ENCODE peak calls at places on chromosome 1, in five cellular contexts. One of them, this sample, is unnamed.

GRCh38 chr1:197156692-197157091 is 10.2 kb upstream of the ASPM start:
- DNase-seq in astrocyte of the spinal cord: no peak
- DNase-seq in left ventricle myocardium inferior: no peak
- DNase-seq in prostate gland: no peak
- DNase-seq in CD8-positive, alpha-beta T cell: no peak
- DNase-seq in this sample: no peak

GRCh38 chr1:89635825-89636815 is 3.2 kb downstream of the LRRC8C start:
- DNase-seq in astrocyte of the spinal cord: peak
- DNase-seq in left ventricle myocardium inferior: no peak
- DNase-seq in prostate gland: no peak
- DNase-seq in CD8-positive, alpha-beta T cell: no peak
- DNase-seq in this sample: no peak

GRCh38 chr1:31476891-31477846 is 64.2 kb downstream of the SERINC2 start:
- DNase-seq in astrocyte of the spinal cord: no peak
- DNase-seq in left ventricle myocardium inferior: no peak
- DNase-seq in prostate gland: no peak
- DNase-seq in CD8-positive, alpha-beta T cell: no peak
- DNase-seq in this sample: no peak

GRCh38 chr1:28241633-28242241 is 5.8 kb downstream of the ATP5IF1 start:
- DNase-seq in astrocyte of the spinal cord: no peak
- DNase-seq in left ventricle myocardium inferior: no peak
- DNase-seq in prostate gland: peak
- DNase-seq in CD8-positive, alpha-beta T cell: no peak
- DNase-seq in this sample: no peak

GRCh38 chr1:153614906-153615305 is 1.2 kb downstream of the S100A14 start:
- DNase-seq in astrocyte of the spinal cord: no peak
- DNase-seq in left ventricle myocardium inferior: no peak
- DNase-seq in prostate gland: no peak
- DNase-seq in CD8-positive, alpha-beta T cell: no peak
- DNase-seq in this sample: no peak

GRCh38 chr1:164756741-164757140 is 197.8 kb downstream of the PBX1 start:
- DNase-seq in astrocyte of the spinal cord: no peak
- DNase-seq in left ventricle myocardium inferior: no peak
- DNase-seq in prostate gland: no peak
- DNase-seq in CD8-positive, alpha-beta T cell: no peak
- DNase-seq in this sample: no peak

GRCh38 chr1:167043752-167044488 is 46.3 kb downstream of the GPA33 start:
- DNase-seq in astrocyte of the spinal cord: peak
- DNase-seq in left ventricle myocardium inferior: peak
- DNase-seq in prostate gland: peak
- DNase-seq in CD8-positive, alpha-beta T cell: peak
- DNase-seq in this sample: no peak

GRCh38 chr1:32393832-32394140 is 455 bp downstream of the BSDC1 start:
- DNase-seq in astrocyte of the spinal cord: no peak
- DNase-seq in left ventricle myocardium inferior: no peak
- DNase-seq in prostate gland: peak
- DNase-seq in CD8-positive, alpha-beta T cell: no peak
- DNase-seq in this sample: no peak

GRCh38 chr1:36849956-36850355 is 184.4 kb downstream of the GRIK3 start:
- DNase-seq in astrocyte of the spinal cord: no peak
- DNase-seq in left ventricle myocardium inferior: no peak
- DNase-seq in prostate gland: no peak
- DNase-seq in CD8-positive, alpha-beta T cell: no peak
- DNase-seq in this sample: no peak

GRCh38 chr1:211517006-211517405 is 25.0 kb upstream of the RD3 start:
- DNase-seq in astrocyte of the spinal cord: no peak
- DNase-seq in left ventricle myocardium inferior: no peak
- DNase-seq in prostate gland: no peak
- DNase-seq in CD8-positive, alpha-beta T cell: no peak
- DNase-seq in this sample: no peak

GRCh38 chr1:228867093-228867950 is 132.0 kb downstream of the RHOU start:
- DNase-seq in astrocyte of the spinal cord: peak
- DNase-seq in left ventricle myocardium inferior: no peak
- DNase-seq in prostate gland: no peak
- DNase-seq in CD8-positive, alpha-beta T cell: no peak
- DNase-seq in this sample: no peak

GRCh38 chr1:20483833-20484525 is 2.0 kb downstream of the CAMK2N1 start:
- DNase-seq in astrocyte of the spinal cord: peak
- DNase-seq in left ventricle myocardium inferior: no peak
- DNase-seq in prostate gland: no peak
- DNase-seq in CD8-positive, alpha-beta T cell: no peak
- DNase-seq in this sample: no peak

GRCh38 chr1:12434174-12434573 is 183.8 kb downstream of the DHRS3 start:
- DNase-seq in astrocyte of the spinal cord: peak
- DNase-seq in left ventricle myocardium inferior: no peak
- DNase-seq in prostate gland: no peak
- DNase-seq in CD8-positive, alpha-beta T cell: peak
- DNase-seq in this sample: peak

GRCh38 chr1:37001697-37002096 is 32.6 kb downstream of the GRIK3 start:
- DNase-seq in astrocyte of the spinal cord: no peak
- DNase-seq in left ventricle myocardium inferior: no peak
- DNase-seq in prostate gland: no peak
- DNase-seq in CD8-positive, alpha-beta T cell: no peak
- DNase-seq in this sample: no peak

GRCh38 chr1:222777977-222778376 is 36.9 kb upstream of the DISP1 start:
- DNase-seq in astrocyte of the spinal cord: no peak
- DNase-seq in left ventricle myocardium inferior: no peak
- DNase-seq in prostate gland: no peak
- DNase-seq in CD8-positive, alpha-beta T cell: no peak
- DNase-seq in this sample: no peak

GRCh38 chr1:183734600-183735036 is 70.3 kb upstream of the RGL1 start:
- DNase-seq in astrocyte of the spinal cord: no peak
- DNase-seq in left ventricle myocardium inferior: peak
- DNase-seq in prostate gland: peak
- DNase-seq in CD8-positive, alpha-beta T cell: no peak
- DNase-seq in this sample: peak

GRCh38 chr1:198030682-198031081 is 113.5 kb downstream of the LHX9 start:
- DNase-seq in astrocyte of the spinal cord: peak
- DNase-seq in left ventricle myocardium inferior: no peak
- DNase-seq in prostate gland: no peak
- DNase-seq in CD8-positive, alpha-beta T cell: no peak
- DNase-seq in this sample: peak

GRCh38 chr1:89780721-89781120 is 40.1 kb upstream of the LRRC8D start:
- DNase-seq in astrocyte of the spinal cord: peak
- DNase-seq in left ventricle myocardium inferior: no peak
- DNase-seq in prostate gland: no peak
- DNase-seq in CD8-positive, alpha-beta T cell: no peak
- DNase-seq in this sample: peak

GRCh38 chr1:156434976-156435550 is 65.5 kb downstream of the MEF2D start:
- DNase-seq in astrocyte of the spinal cord: no peak
- DNase-seq in left ventricle myocardium inferior: no peak
- DNase-seq in prostate gland: no peak
- DNase-seq in CD8-positive, alpha-beta T cell: no peak
- DNase-seq in this sample: no peak

GRCh38 chr1:56355918-56356317 is 223.4 kb downstream of the PLPP3 start:
- DNase-seq in astrocyte of the spinal cord: no peak
- DNase-seq in left ventricle myocardium inferior: no peak
- DNase-seq in prostate gland: no peak
- DNase-seq in CD8-positive, alpha-beta T cell: no peak
- DNase-seq in this sample: no peak

GRCh38 chr1:205600085-205600484 is 31.7 kb downstream of the ELK4 start:
- DNase-seq in astrocyte of the spinal cord: peak
- DNase-seq in left ventricle myocardium inferior: no peak
- DNase-seq in prostate gland: no peak
- DNase-seq in CD8-positive, alpha-beta T cell: no peak
- DNase-seq in this sample: no peak

GRCh38 chr1:112905420-112906154 is 50.4 kb downstream of the SLC16A1 start:
- DNase-seq in astrocyte of the spinal cord: peak
- DNase-seq in left ventricle myocardium inferior: no peak
- DNase-seq in prostate gland: peak
- DNase-seq in CD8-positive, alpha-beta T cell: no peak
- DNase-seq in this sample: no peak

GRCh38 chr1:26540346-26540745 is 10.8 kb downstream of the RPS6KA1 start:
- DNase-seq in astrocyte of the spinal cord: no peak
- DNase-seq in left ventricle myocardium inferior: no peak
- DNase-seq in prostate gland: no peak
- DNase-seq in CD8-positive, alpha-beta T cell: no peak
- DNase-seq in this sample: no peak

GRCh38 chr1:10979483-10979920 is 33.0 kb upstream of the TARDBP start:
- DNase-seq in astrocyte of the spinal cord: no peak
- DNase-seq in left ventricle myocardium inferior: peak
- DNase-seq in prostate gland: no peak
- DNase-seq in CD8-positive, alpha-beta T cell: no peak
- DNase-seq in this sample: no peak

GRCh38 chr1:58968360-58968952 is 184.6 kb upstream of the JUN start:
- DNase-seq in astrocyte of the spinal cord: peak
- DNase-seq in left ventricle myocardium inferior: peak
- DNase-seq in prostate gland: peak
- DNase-seq in CD8-positive, alpha-beta T cell: no peak
- DNase-seq in this sample: peak

GRCh38 chr1:53286950-53287349 is 40.9 kb downstream of the LRP8 start:
- DNase-seq in astrocyte of the spinal cord: no peak
- DNase-seq in left ventricle myocardium inferior: no peak
- DNase-seq in prostate gland: no peak
- DNase-seq in CD8-positive, alpha-beta T cell: no peak
- DNase-seq in this sample: no peak

GRCh38 chr1:86774305-86775304 is 70.2 kb downstream of the SH3GLB1 start:
- DNase-seq in astrocyte of the spinal cord: peak
- DNase-seq in left ventricle myocardium inferior: peak
- DNase-seq in prostate gland: no peak
- DNase-seq in CD8-positive, alpha-beta T cell: peak
- DNase-seq in this sample: peak

GRCh38 chr1:245195398-245195797 is 40.6 kb downstream of the KIF26B start:
- DNase-seq in astrocyte of the spinal cord: no peak
- DNase-seq in left ventricle myocardium inferior: no peak
- DNase-seq in prostate gland: no peak
- DNase-seq in CD8-positive, alpha-beta T cell: no peak
- DNase-seq in this sample: no peak

GRCh38 chr1:209797978-209798639 is 7.8 kb downstream of the IRF6 start:
- DNase-seq in astrocyte of the spinal cord: no peak
- DNase-seq in left ventricle myocardium inferior: no peak
- DNase-seq in prostate gland: peak
- DNase-seq in CD8-positive, alpha-beta T cell: no peak
- DNase-seq in this sample: no peak
- TF ChIP-seq CTCF in astrocyte of the spinal cord: no peak
- TF ChIP-seq CTCF in left ventricle myocardium inferior: no peak
- TF ChIP-seq CTCF in prostate gland: no peak
- TF ChIP-seq CTCF in CD8-positive, alpha-beta T cell: no peak
- TF ChIP-seq CTCF in this sample: peak

GRCh38 chr1:54353959-54354358 is 52.2 kb downstream of the SSBP3 start:
- DNase-seq in astrocyte of the spinal cord: no peak
- DNase-seq in left ventricle myocardium inferior: no peak
- DNase-seq in prostate gland: no peak
- DNase-seq in CD8-positive, alpha-beta T cell: no peak
- DNase-seq in this sample: no peak
- H3K4me3 ChIP-seq in astrocyte of the spinal cord: no peak
- H3K4me3 ChIP-seq in left ventricle myocardium inferior: no peak
- H3K4me3 ChIP-seq in prostate gland: no peak
- H3K4me3 ChIP-seq in CD8-positive, alpha-beta T cell: no peak
- H3K4me3 ChIP-seq in this sample: no peak

DNA sequence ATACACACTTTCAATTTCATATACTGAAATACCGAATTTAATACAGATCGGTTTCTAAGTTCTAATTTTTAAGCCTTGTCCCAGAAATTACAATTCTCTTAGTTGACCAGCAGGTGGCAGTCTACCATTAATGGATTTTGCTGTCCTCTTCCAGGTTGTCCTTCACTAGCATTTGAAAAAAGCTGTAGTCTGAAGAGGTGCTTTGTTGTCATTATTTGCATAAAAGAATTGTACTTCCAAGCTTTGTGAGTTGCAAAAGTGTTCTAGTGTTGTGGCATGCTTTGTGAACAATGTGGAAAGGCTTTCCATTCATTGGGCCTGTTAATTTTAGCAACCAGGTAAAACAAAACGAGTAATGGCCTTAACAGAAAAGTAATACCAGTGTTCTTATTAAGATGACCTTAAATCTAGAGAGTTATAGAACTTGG is 193.6 kb downstream of the RPS6KC1 start:
- DNase-seq in astrocyte of the spinal cord: peak
- DNase-seq in left ventricle myocardium inferior: no peak
- DNase-seq in prostate gland: no peak
- DNase-seq in CD8-positive, alpha-beta T cell: peak
- DNase-seq in this sample: peak
- TF ChIP-seq CTCF in astrocyte of the spinal cord: peak
- TF ChIP-seq CTCF in left ventricle myocardium inferior: peak
- TF ChIP-seq CTCF in prostate gland: peak
- TF ChIP-seq CTCF in CD8-positive, alpha-beta T cell: peak
- TF ChIP-seq CTCF in this sample: peak

GRCh38 chr1:16017076-16017460 is 775 bp downstream of the HSPB7 start:
- DNase-seq in astrocyte of the spinal cord: no peak
- DNase-seq in left ventricle myocardium inferior: no peak
- DNase-seq in prostate gland: no peak
- DNase-seq in CD8-positive, alpha-beta T cell: no peak
- DNase-seq in this sample: no peak
- H3K4me3 ChIP-seq in astrocyte of the spinal cord: no peak
- H3K4me3 ChIP-seq in left ventricle myocardium inferior: peak
- H3K4me3 ChIP-seq in prostate gland: no peak
- H3K4me3 ChIP-seq in CD8-positive, alpha-beta T cell: no peak
- H3K4me3 ChIP-seq in this sample: no peak

GRCh38 chr1:202565890-202566289 is 144.4 kb downstream of the SYT2 start:
- DNase-seq in astrocyte of the spinal cord: no peak
- DNase-seq in left ventricle myocardium inferior: no peak
- DNase-seq in prostate gland: no peak
- DNase-seq in CD8-positive, alpha-beta T cell: no peak
- DNase-seq in this sample: no peak
- TF ChIP-seq CTCF in astrocyte of the spinal cord: no peak
- TF ChIP-seq CTCF in left ventricle myocardium inferior: no peak
- TF ChIP-seq CTCF in prostate gland: no peak
- TF ChIP-seq CTCF in CD8-positive, alpha-beta T cell: no peak
- TF ChIP-seq CTCF in this sample: no peak

GRCh38 chr1:44739361-44740178 is at the start of gene KIF2C:
- DNase-seq in astrocyte of the spinal cord: peak
- DNase-seq in left ventricle myocardium inferior: peak
- DNase-seq in prostate gland: peak
- DNase-seq in CD8-positive, alpha-beta T cell: peak
- DNase-seq in this sample: peak

GRCh38 chr1:44735992-44736391 is 3.6 kb upstream of the KIF2C start:
- DNase-seq in astrocyte of the spinal cord: no peak
- DNase-seq in left ventricle myocardium inferior: no peak
- DNase-seq in prostate gland: no peak
- DNase-seq in CD8-positive, alpha-beta T cell: no peak
- DNase-seq in this sample: no peak

GRCh38 chr1:44740179-44740617 is 561 bp downstream of the KIF2C start:
- DNase-seq in astrocyte of the spinal cord: no peak
- DNase-seq in left ventricle myocardium inferior: no peak
- DNase-seq in prostate gland: no peak
- DNase-seq in CD8-positive, alpha-beta T cell: no peak
- DNase-seq in this sample: no peak
- H3K4me3 ChIP-seq in astrocyte of the spinal cord: peak
- H3K4me3 ChIP-seq in left ventricle myocardium inferior: peak
- H3K4me3 ChIP-seq in prostate gland: peak
- H3K4me3 ChIP-seq in CD8-positive, alpha-beta T cell: peak
- H3K4me3 ChIP-seq in this sample: peak

This sample was measured in AG09309.